ENCODE peak calls at places on chromosomes 16 and 17, in seven cellular contexts. P, D, W, Z, K, Q and X are unnamed samples.

GRCh38 chr17:82601447-82602000 is 46.7 kb downstream of the WDR45B start:
- DNase-seq in Z (no peak), Q (no peak), P (no peak), W (no peak), D (no peak), K (no peak), X (no peak)

GRCh38 chr16:68704232-68704867 is 32.7 kb upstream of the CDH1 start:
- DNase-seq in Q (peak), K (peak), W (peak), P (peak), D (peak), Z (peak), X (peak)

GRCh38 chr17:78682363-78682762 is 99.7 kb downstream of the CYTH1 start:
- DNase-seq in W (no peak), P (no peak), Z (no peak), Q (no peak), K (no peak), D (no peak), X (no peak)

GRCh38 chr17:62995377-62995885 is 29.4 kb downstream of the TANC2 start:
- DNase-seq in K (peak), W (no peak), Z (no peak), Q (peak), D (peak), P (peak), X (no peak)

GRCh38 chr16:46918905-46919792 is 35.0 kb downstream of the GPT2 start:
- DNase-seq in K (no peak), Z (no peak), W (no peak), P (peak), Q (no peak), D (no peak), X (no peak)

GRCh38 chr16:56967733-56968132 is 6.0 kb downstream of the CETP start:
- DNase-seq in D (no peak), K (peak), P (no peak), Z (no peak), W (no peak), Q (peak), X (no peak)

GRCh38 chr17:41763327-41763726 is 23.2 kb downstream of the JUP start:
- DNase-seq in K (no peak), D (no peak), Q (no peak), Z (no peak), P (no peak), W (no peak), X (no peak)

GRCh38 chr17:38564869-38565268 is 40.9 kb downstream of the SRCIN1 start:
- DNase-seq in K (no peak), Z (no peak), Q (no peak), P (no peak), W (no peak), D (peak), X (no peak)

GRCh38 chr16:63877401-63877800 is 1244.5 kb downstream of the CDH11 start:
- DNase-seq in K (no peak), W (no peak), D (no peak), Q (no peak), P (no peak), Z (no peak), X (no peak)

GRCh38 chr16:82119405-82119804 is 50.6 kb downstream of the MPHOSPH6 start:
- DNase-seq in D (no peak), P (no peak), Q (no peak), W (no peak), Z (no peak), K (no peak), X (no peak)

GRCh38 chr17:77282524-77283515 is 142.1 kb downstream of the SEC14L1 start:
- DNase-seq in W (no peak), Q (no peak), K (peak), Z (no peak), P (peak), D (no peak), X (no peak)

GRCh38 chr17:37399404-37399803 is 7.2 kb downstream of the ACACA start:
- DNase-seq in Z (no peak), P (no peak), W (no peak), Q (no peak), K (no peak), D (no peak), X (no peak)

GRCh38 chr17:7184091-7184488 is 4.9 kb upstream of the ASGR1 start:
- DNase-seq in Q (no peak), D (peak), P (no peak), Z (no peak), W (no peak), K (no peak), X (no peak)

GRCh38 chr17:32297424-32297823 is 31.8 kb downstream of the RHBDL3 start:
- DNase-seq in K (no peak), W (no peak), Z (no peak), Q (no peak), P (no peak), D (no peak), X (no peak)